ENCODE peak calls at places on chromosomes 7 and 10, in eight cellular contexts. W is effector memory CD4-positive, alpha-beta T cell; D is HCT116; P is AG09309; G is upper lobe of left lung; T is PC-9; Y is skeletal muscle cell; R is heart left ventricle. J is an unnamed sample.

GRCh38 chr10:100759331-100759730 is 13.9 kb downstream of the PAX2 start:
- DNase-seq in R (no peak), D (no peak), Y (no peak), T (no peak), G (no peak), P (no peak), W (no peak), J (no peak)

GRCh38 chr7:101690061-101690460 is 61.0 kb upstream of the MYL10 start:
- DNase-seq in W (no peak), P (no peak), G (no peak), R (peak; percentile 34), T (no peak), D (no peak), Y (no peak), J (no peak)

GRCh38 chr10:131047501-131047900 is 264.0 kb downstream of the TCERG1L start:
- DNase-seq in R (no peak), Y (no peak), D (no peak), W (no peak), T (no peak), G (no peak), P (no peak), J (no peak)

GRCh38 chr10:96814264-96814663 is 17.8 kb upstream of the LCOR start:
- DNase-seq in D (peak; percentile 23), Y (peak; percentile 37), W (no peak), R (no peak), T (peak; percentile 6), P (peak; percentile 67), G (no peak), J (peak; percentile 87)

GRCh38 chr7:124460053-124460445 is 305.5 kb downstream of the GPR37 start:
- DNase-seq in P (no peak), D (no peak), G (no peak), Y (no peak), W (no peak), T (no peak), R (no peak), J (no peak)

GRCh38 chr7:157832866-157833607 is 496.2 kb downstream of the DNAJB6 start:
- DNase-seq in G (no peak), W (no peak), P (no peak), Y (no peak), D (no peak), R (no peak), T (no peak), J (no peak)

GRCh38 chr10:73857446-73857845 is 16.9 kb downstream of the CAMK2G start:
- DNase-seq in G (no peak), T (no peak), P (no peak), W (no peak), Y (no peak), D (no peak), R (no peak), J (peak; percentile 22)

GRCh38 chr7:127628445-127628844 is 10.5 kb upstream of the PAX4 start:
- DNase-seq in D (no peak), T (no peak), Y (no peak), R (no peak), P (no peak), G (no peak), W (no peak), J (no peak)

GRCh38 chr7:28631995-28632394 is 219.7 kb downstream of the CREB5 start:
- DNase-seq in P (no peak), W (no peak), G (no peak), T (no peak), D (no peak), Y (no peak), R (no peak), J (no peak)

GRCh38 chr7:51249187-51249945 is 67.2 kb downstream of the COBL start:
- DNase-seq in W (no peak), D (peak; percentile 63), G (no peak), T (no peak), P (no peak), Y (no peak), R (no peak), J (no peak)

GRCh38 chr7:39688611-39689485 is 65.5 kb downstream of the RALA start:
- DNase-seq in W (no peak), T (peak; percentile 5), D (no peak), Y (no peak), P (no peak), G (no peak), R (no peak), J (no peak)

GRCh38 chr10:93821051-93821772 is 63.5 kb downstream of the LGI1 start:
- DNase-seq in G (no peak), T (no peak), Y (peak; percentile 10), R (no peak), W (no peak), D (peak; percentile 36), P (peak; percentile 21), J (no peak)

GRCh38 chr7:131109011-131109756 is 218.5 kb upstream of the MKLN1 start:
- DNase-seq in P (no peak), W (no peak), R (no peak), D (no peak), T (peak; percentile 3), Y (no peak), G (no peak), J (peak; percentile 33)

GRCh38 chr10:48463318-48464003 is 141.4 kb downstream of the ARHGAP22 start:
- DNase-seq in Y (no peak), D (no peak), R (peak; percentile 18), G (peak; percentile 39), T (peak; percentile 22), W (no peak), P (no peak), J (no peak)

GRCh38 chr7:157551325-157552070 is 214.7 kb downstream of the DNAJB6 start:
- DNase-seq in G (no peak), R (no peak), D (no peak), P (no peak), W (no peak), Y (no peak), T (no peak), J (no peak)

GRCh38 chr10:128714240-128714639 is 588.0 kb upstream of the MKI67 start:
- DNase-seq in G (no peak), W (no peak), R (no peak), P (no peak), Y (no peak), T (no peak), D (no peak), J (no peak)

GRCh38 chr10:44997105-44997748 is 3.5 kb upstream of the ZNF22 start:
- DNase-seq in G (no peak), D (no peak), P (no peak), T (no peak), W (no peak), R (no peak), Y (no peak), J (no peak)

GRCh38 chr10:45000764-45001381 is at the start of gene ZNF22:
- DNase-seq in G (peak; percentile 72), R (peak; percentile 83), W (peak; percentile 40), Y (no peak), D (no peak), P (no peak), T (peak; percentile 67), J (peak; percentile 90)

GRCh38 chr10:44998146-44998631 is 2.5 kb upstream of the ZNF22 start:
- DNase-seq in G (peak; percentile 33), W (no peak), D (no peak), T (no peak), P (peak; percentile 69), R (no peak), Y (no peak), J (no peak)

GRCh38 chr10:45001382-45002148 is 842 bp downstream of the ZNF22 start:
- DNase-seq in T (peak; percentile 63), Y (no peak), G (peak; percentile 81), R (peak; percentile 69), W (peak; percentile 9), D (no peak), P (no peak), J (peak; percentile 82)

DNA sequence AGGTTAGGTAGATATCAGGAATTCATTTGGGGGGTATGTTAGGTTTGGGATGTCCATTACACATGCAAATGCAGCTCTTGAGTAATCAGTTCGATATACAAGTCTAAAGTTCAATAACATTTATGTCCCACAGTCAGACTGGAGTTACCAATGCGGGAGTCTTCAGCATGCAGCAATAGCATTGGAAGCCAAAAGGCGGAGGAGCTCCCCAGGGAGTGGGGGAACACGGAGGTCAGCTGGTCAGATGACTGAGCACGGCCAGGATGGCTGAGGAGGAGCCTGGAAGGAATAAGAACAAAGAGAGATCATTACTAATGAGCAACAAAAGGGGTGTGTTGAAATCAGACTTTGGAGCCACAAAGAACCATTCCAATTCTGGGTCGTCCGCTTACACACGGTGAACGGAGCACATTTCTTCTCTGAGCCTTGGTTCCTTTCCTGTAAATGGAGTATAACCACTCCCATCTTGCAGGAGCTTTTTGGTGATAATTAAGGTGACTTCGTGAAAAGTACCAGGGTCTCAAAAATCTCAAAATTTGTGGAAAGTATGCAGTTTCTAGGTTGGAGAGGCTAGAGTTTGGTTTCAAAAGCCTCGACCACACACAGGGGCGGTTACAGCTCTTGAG is 472 bp upstream of the ZNF22 start:
- DNase-seq in R (peak; percentile 87), D (no peak), P (no peak), T (no peak), G (peak; percentile 43), Y (peak; percentile 86), W (no peak), J (no peak)
- H3K4me3 ChIP-seq in R (peak overlapping the region; percentile 72), D (peak overlapping the region; percentile 62), P (peak overlapping the region; percentile 53), T (peak overlapping the region; percentile 65), G (peak overlapping the region; percentile 71), Y (peak overlapping the region; percentile 59), W (peak overlapping the region; percentile 54), J (peak overlapping the region; percentile 71)

GRCh38 chr7:150716368-150716767 is at the start of gene GIMAP1:
- DNase-seq in R (peak; percentile 76), G (peak; percentile 73), Y (no peak), W (no peak), P (no peak), T (no peak), D (no peak), J (no peak)
- H3K4me3 ChIP-seq in R (peak within 1 kb of the TSS; percentile 78), G (peak within 1 kb of the TSS; percentile 56), Y (no peak within 1 kb of the TSS), W (peak within 1 kb of the TSS; percentile 90), P (no peak within 1 kb of the TSS), T (no peak within 1 kb of the TSS), D (no peak within 1 kb of the TSS), J (no peak within 1 kb of the TSS)

GRCh38 chr10:21517134-21517982 is 8.1 kb downstream of the SKIDA1 start:
- DNase-seq in D (no peak), G (peak; percentile 63), T (peak; percentile 54), P (no peak), W (no peak), R (peak; percentile 69), Y (no peak), J (peak; percentile 71)

GRCh38 chr10:21516270-21517131 is 9.0 kb downstream of the SKIDA1 start:
- DNase-seq in Y (no peak), T (peak; percentile 52), P (no peak), D (no peak), R (peak; percentile 60), W (no peak), G (peak; percentile 60), J (peak; percentile 56)

GRCh38 chr10:21518629-21519321 is 6.7 kb downstream of the SKIDA1 start:
- DNase-seq in W (no peak), T (no peak), Y (no peak), R (no peak), D (no peak), G (no peak), P (no peak), J (no peak)

GRCh38 chr10:21519327-21519933 is 6.1 kb downstream of the SKIDA1 start:
- DNase-seq in D (no peak), Y (no peak), G (no peak), W (no peak), R (no peak), P (no peak), T (no peak), J (no peak)

GRCh38 chr10:21517983-21518628 is 7.4 kb downstream of the SKIDA1 start:
- DNase-seq in R (no peak), Y (no peak), T (no peak), W (no peak), D (no peak), P (no peak), G (no peak), J (no peak)
- H3K4me3 ChIP-seq in R (peak overlapping the region; percentile 73), Y (peak overlapping the region; percentile 59), T (peak overlapping the region; percentile 58), W (peak overlapping the region; percentile 50), D (peak overlapping the region; percentile 63), P (peak overlapping the region; percentile 68), G (peak overlapping the region; percentile 67), J (peak overlapping the region; percentile 70)

GRCh38 chr10:124066744-124067714 is 26.4 kb downstream of the CHST15 start:
- DNase-seq in G (no peak), R (no peak), P (no peak), D (no peak), W (no peak), T (no peak), Y (no peak), J (no peak)
- H3K4me3 ChIP-seq in G (no peak overlapping the region), R (no peak overlapping the region), P (no peak overlapping the region), D (no peak overlapping the region), W (no peak overlapping the region), T (no peak overlapping the region), Y (no peak overlapping the region), J (no peak overlapping the region)

J was measured in SJSA1.